ENCODE peak calls at places on chromosome 6, in six cellular contexts. T, C, D, J, E and S are unnamed samples.
A peak's percentile ranks its signal among the peaks of the same experiment; 100 is the strongest.

GRCh38 chr6:4355241-4355640 is 219.9 kb upstream of the ECI2 start:
- DNase-seq in T (no peak), C (no peak), D (no peak), J (no peak), E (peak; percentile 84), S (no peak)

GRCh38 chr6:138161434-138162103 is at the start of gene ARFGEF3:
- DNase-seq in T (peak; percentile 32), C (peak; percentile 23), D (peak; percentile 62), J (peak; percentile 48), E (peak; percentile 34), S (peak; percentile 69)

GRCh38 chr6:167662881-167663205 is 163.9 kb upstream of the AFDN start:
- DNase-seq in T (no peak), C (no peak), D (no peak), J (no peak), E (no peak), S (no peak)

GRCh38 chr6:46743425-46744158 is 3.1 kb upstream of the ANKRD66 start:
- DNase-seq in T (no peak), C (no peak), D (no peak), J (no peak), E (no peak), S (no peak)

GRCh38 chr6:130872250-130873095 is 45.3 kb downstream of the SMLR1 start:
- DNase-seq in T (peak; percentile 61), C (peak; percentile 75), D (peak; percentile 72), J (no peak), E (peak; percentile 48), S (peak; percentile 57)

GRCh38 chr6:27669278-27669797 is 196.4 kb upstream of the ZNF184 start:
- DNase-seq in T (no peak), C (no peak), D (no peak), J (peak; percentile 73), E (peak; percentile 37), S (no peak)

GRCh38 chr6:135008072-135008940 is 46.3 kb downstream of the HBS1L start:
- DNase-seq in T (no peak), C (no peak), D (no peak), J (no peak), E (no peak), S (no peak)

GRCh38 chr6:28522594-28523557 is 2.8 kb upstream of the GPX5 start:
- DNase-seq in T (peak; percentile 23), C (no peak), D (no peak), J (no peak), E (no peak), S (no peak)

GRCh38 chr6:110475255-110475654 is 1.2 kb downstream of the SLC22A16 start:
- DNase-seq in T (no peak), C (no peak), D (no peak), J (no peak), E (no peak), S (no peak)

GRCh38 chr6:159125977-159126376 is 43.2 kb upstream of the FNDC1 start:
- DNase-seq in T (no peak), C (no peak), D (peak; percentile 82), J (no peak), E (no peak), S (peak; percentile 96)

GRCh38 chr6:89995296-89995695 is 101.0 kb downstream of the GJA10 start:
- DNase-seq in T (no peak), C (no peak), D (no peak), J (no peak), E (no peak), S (no peak)

GRCh38 chr6:43173496-43174262 is 2.6 kb downstream of the SRF start:
- DNase-seq in T (no peak), C (no peak), D (no peak), J (no peak), E (no peak), S (no peak)

GRCh38 chr6:85468326-85468725 is 18.4 kb downstream of the NT5E start:
- DNase-seq in T (no peak), C (no peak), D (no peak), J (no peak), E (peak; percentile 50), S (no peak)

GRCh38 chr6:20947977-20948376 is 413.7 kb downstream of the CDKAL1 start:
- DNase-seq in T (no peak), C (no peak), D (no peak), J (no peak), E (no peak), S (no peak)

GRCh38 chr6:113591896-113592827 is 265.0 kb upstream of the MARCKS start:
- DNase-seq in T (no peak), C (no peak), D (no peak), J (peak; percentile 87), E (peak; percentile 55), S (no peak)

GRCh38 chr6:50187212-50188055 is 137.7 kb upstream of the DEFB112 start:
- DNase-seq in T (no peak), C (no peak), D (no peak), J (no peak), E (no peak), S (no peak)

GRCh38 chr6:107509506-107509905 is 19.6 kb downstream of the SOBP start:
- DNase-seq in T (no peak), C (no peak), D (no peak), J (no peak), E (peak; percentile 44), S (no peak)

GRCh38 chr6:117840541-117840983 is 66.5 kb upstream of the SLC35F1 start:
- DNase-seq in T (no peak), C (no peak), D (no peak), J (no peak), E (peak; percentile 45), S (no peak)